ENCODE peak calls at places on chromosomes 11 and 22, in ten cellular contexts. One of them, this sample, is unnamed.
A peak's percentile ranks its signal among the peaks of the same experiment; 100 is the strongest.

GRCh38 chr11:92845390-92846185 is 123.9 kb upstream of the MTNR1B start:
- DNase-seq in effector memory CD4-positive, alpha-beta T cell: no peak
- DNase-seq in cardiac muscle cell: no peak
- DNase-seq in hepatocyte: no peak
- DNase-seq in substantia nigra: no peak
- DNase-seq in RWPE1: peak; percentile 24
- DNase-seq in heart left ventricle: no peak
- DNase-seq in Peyer's patch: no peak
- DNase-seq in IMR-90: no peak
- DNase-seq in CD4-positive, alpha-beta memory T cell: no peak
- DNase-seq in this sample: no peak

GRCh38 chr11:26741036-26741435 is 19.2 kb upstream of the SLC5A12 start:
- DNase-seq in effector memory CD4-positive, alpha-beta T cell: no peak
- DNase-seq in cardiac muscle cell: no peak
- DNase-seq in hepatocyte: no peak
- DNase-seq in substantia nigra: no peak
- DNase-seq in RWPE1: peak; percentile 5
- DNase-seq in heart left ventricle: no peak
- DNase-seq in Peyer's patch: no peak
- DNase-seq in IMR-90: no peak
- DNase-seq in CD4-positive, alpha-beta memory T cell: no peak
- DNase-seq in this sample: no peak

GRCh38 chr11:8732748-8733241 is 50.2 kb downstream of the RPL27A start:
- DNase-seq in effector memory CD4-positive, alpha-beta T cell: no peak
- DNase-seq in cardiac muscle cell: no peak
- DNase-seq in hepatocyte: no peak
- DNase-seq in substantia nigra: peak; percentile 17
- DNase-seq in RWPE1: no peak
- DNase-seq in heart left ventricle: peak; percentile 89
- DNase-seq in Peyer's patch: no peak
- DNase-seq in IMR-90: peak; percentile 80
- DNase-seq in CD4-positive, alpha-beta memory T cell: no peak
- DNase-seq in this sample: no peak

GRCh38 chr22:46514592-46515207 is 22.7 kb downstream of the CELSR1 start:
- DNase-seq in effector memory CD4-positive, alpha-beta T cell: no peak
- DNase-seq in cardiac muscle cell: no peak
- DNase-seq in hepatocyte: peak; percentile 9
- DNase-seq in substantia nigra: no peak
- DNase-seq in RWPE1: peak; percentile 92
- DNase-seq in heart left ventricle: no peak
- DNase-seq in Peyer's patch: no peak
- DNase-seq in IMR-90: peak; percentile 69
- DNase-seq in CD4-positive, alpha-beta memory T cell: no peak
- DNase-seq in this sample: no peak

GRCh38 chr22:49660321-49660720 is 167.4 kb downstream of the BRD1 start:
- DNase-seq in effector memory CD4-positive, alpha-beta T cell: no peak
- DNase-seq in cardiac muscle cell: no peak
- DNase-seq in hepatocyte: no peak
- DNase-seq in substantia nigra: no peak
- DNase-seq in RWPE1: no peak
- DNase-seq in heart left ventricle: no peak
- DNase-seq in Peyer's patch: no peak
- DNase-seq in IMR-90: no peak
- DNase-seq in CD4-positive, alpha-beta memory T cell: no peak
- DNase-seq in this sample: peak; percentile 27

GRCh38 chr11:110447897-110448522 is 18.3 kb downstream of the FDX1 start:
- DNase-seq in effector memory CD4-positive, alpha-beta T cell: no peak
- DNase-seq in cardiac muscle cell: no peak
- DNase-seq in hepatocyte: no peak
- DNase-seq in substantia nigra: no peak
- DNase-seq in RWPE1: no peak
- DNase-seq in heart left ventricle: no peak
- DNase-seq in Peyer's patch: no peak
- DNase-seq in IMR-90: no peak
- DNase-seq in CD4-positive, alpha-beta memory T cell: no peak
- DNase-seq in this sample: no peak

GRCh38 chr11:33444835-33445594 is 187.8 kb downstream of the HIPK3 start:
- DNase-seq in effector memory CD4-positive, alpha-beta T cell: no peak
- DNase-seq in cardiac muscle cell: no peak
- DNase-seq in hepatocyte: no peak
- DNase-seq in substantia nigra: no peak
- DNase-seq in RWPE1: no peak
- DNase-seq in heart left ventricle: no peak
- DNase-seq in Peyer's patch: no peak
- DNase-seq in IMR-90: peak; percentile 10
- DNase-seq in CD4-positive, alpha-beta memory T cell: no peak
- DNase-seq in this sample: no peak

GRCh38 chr22:22914726-22915669 is 27.4 kb downstream of the IGLL5 start:
- DNase-seq in effector memory CD4-positive, alpha-beta T cell: no peak
- DNase-seq in cardiac muscle cell: no peak
- DNase-seq in hepatocyte: no peak
- DNase-seq in substantia nigra: no peak
- DNase-seq in RWPE1: no peak
- DNase-seq in heart left ventricle: no peak
- DNase-seq in Peyer's patch: no peak
- DNase-seq in IMR-90: no peak
- DNase-seq in CD4-positive, alpha-beta memory T cell: no peak
- DNase-seq in this sample: no peak

GRCh38 chr22:37186997-37187522 is 987 bp downstream of the C1QTNF6 start:
- DNase-seq in effector memory CD4-positive, alpha-beta T cell: no peak
- DNase-seq in cardiac muscle cell: no peak
- DNase-seq in hepatocyte: no peak
- DNase-seq in substantia nigra: no peak
- DNase-seq in RWPE1: no peak
- DNase-seq in heart left ventricle: peak; percentile 24
- DNase-seq in Peyer's patch: peak; percentile 29
- DNase-seq in IMR-90: peak; percentile 9
- DNase-seq in CD4-positive, alpha-beta memory T cell: no peak
- DNase-seq in this sample: no peak

GRCh38 chr11:2575611-2576051 is 124.2 kb downstream of the KCNQ1OT1 start:
- DNase-seq in effector memory CD4-positive, alpha-beta T cell: no peak
- DNase-seq in cardiac muscle cell: no peak
- DNase-seq in hepatocyte: no peak
- DNase-seq in substantia nigra: no peak
- DNase-seq in RWPE1: no peak
- DNase-seq in heart left ventricle: peak; percentile 10
- DNase-seq in Peyer's patch: peak; percentile 77
- DNase-seq in IMR-90: no peak
- DNase-seq in CD4-positive, alpha-beta memory T cell: no peak
- DNase-seq in this sample: peak; percentile 66

GRCh38 chr11:77865805-77866204 is 44.9 kb downstream of the AAMDC start:
- DNase-seq in effector memory CD4-positive, alpha-beta T cell: no peak
- DNase-seq in cardiac muscle cell: no peak
- DNase-seq in hepatocyte: no peak
- DNase-seq in substantia nigra: no peak
- DNase-seq in RWPE1: no peak
- DNase-seq in heart left ventricle: no peak
- DNase-seq in Peyer's patch: no peak
- DNase-seq in IMR-90: peak; percentile 32
- DNase-seq in CD4-positive, alpha-beta memory T cell: no peak
- DNase-seq in this sample: no peak

GRCh38 chr11:70717961-70718595 is 319.7 kb downstream of the CTTN start:
- DNase-seq in effector memory CD4-positive, alpha-beta T cell: no peak
- DNase-seq in cardiac muscle cell: no peak
- DNase-seq in hepatocyte: no peak
- DNase-seq in substantia nigra: no peak
- DNase-seq in RWPE1: no peak
- DNase-seq in heart left ventricle: no peak
- DNase-seq in Peyer's patch: no peak
- DNase-seq in IMR-90: no peak
- DNase-seq in CD4-positive, alpha-beta memory T cell: no peak
- DNase-seq in this sample: no peak

GRCh38 chr22:49535527-49536125 is 292.0 kb downstream of the BRD1 start:
- DNase-seq in effector memory CD4-positive, alpha-beta T cell: no peak
- DNase-seq in cardiac muscle cell: no peak
- DNase-seq in hepatocyte: no peak
- DNase-seq in substantia nigra: no peak
- DNase-seq in RWPE1: no peak
- DNase-seq in heart left ventricle: no peak
- DNase-seq in Peyer's patch: peak; percentile 16
- DNase-seq in IMR-90: no peak
- DNase-seq in CD4-positive, alpha-beta memory T cell: no peak
- DNase-seq in this sample: peak; percentile 26

GRCh38 chr11:75802022-75802912 is 12.7 kb upstream of the UVRAG start:
- DNase-seq in effector memory CD4-positive, alpha-beta T cell: no peak
- DNase-seq in cardiac muscle cell: no peak
- DNase-seq in hepatocyte: no peak
- DNase-seq in substantia nigra: no peak
- DNase-seq in RWPE1: no peak
- DNase-seq in heart left ventricle: no peak
- DNase-seq in Peyer's patch: no peak
- DNase-seq in IMR-90: no peak
- DNase-seq in CD4-positive, alpha-beta memory T cell: no peak
- DNase-seq in this sample: peak; percentile 53

DNA sequence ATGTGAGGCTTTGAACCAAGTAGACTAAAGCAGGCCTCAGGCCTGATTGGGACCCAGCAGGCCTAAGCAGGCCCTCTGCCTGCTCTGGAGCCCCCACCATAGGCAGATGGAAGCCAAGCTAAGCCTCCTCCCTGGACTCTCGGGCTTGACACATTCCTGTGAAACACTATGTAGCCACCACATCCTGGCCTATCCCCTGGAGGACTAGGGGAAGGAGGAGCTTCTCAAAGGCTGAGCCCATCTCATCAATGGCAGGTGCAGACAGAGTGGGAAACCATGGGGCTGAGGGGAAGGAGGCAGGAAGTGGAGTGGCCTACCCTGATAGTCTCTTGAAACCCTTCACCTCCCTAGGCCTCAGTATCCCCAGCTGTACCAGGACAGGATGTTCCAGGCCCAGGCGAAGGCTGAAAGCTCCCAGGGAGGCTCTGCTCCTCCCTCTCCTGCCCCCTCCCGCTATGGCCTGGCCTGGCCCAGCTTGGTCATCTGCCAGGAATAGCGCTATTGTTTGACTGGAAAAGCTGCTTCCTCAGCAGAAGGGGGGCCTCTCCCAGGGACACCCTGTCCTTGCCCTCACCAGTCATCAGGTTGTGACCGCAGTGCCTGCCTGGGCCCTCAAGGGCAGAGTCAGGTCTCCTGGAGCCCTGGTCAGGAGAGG is 1.5 kb upstream of the CASTOR1 start:
- DNase-seq in effector memory CD4-positive, alpha-beta T cell: no peak
- DNase-seq in cardiac muscle cell: peak; percentile 61
- DNase-seq in hepatocyte: peak; percentile 79
- DNase-seq in substantia nigra: peak; percentile 59
- DNase-seq in RWPE1: peak; percentile 64
- DNase-seq in heart left ventricle: peak; percentile 92
- DNase-seq in Peyer's patch: peak; percentile 76
- DNase-seq in IMR-90: peak; percentile 48
- DNase-seq in CD4-positive, alpha-beta memory T cell: no peak
- DNase-seq in this sample: peak; percentile 94
- H3K27ac ChIP-seq in effector memory CD4-positive, alpha-beta T cell: peak overlapping the region; percentile 44
- H3K27ac ChIP-seq in cardiac muscle cell: peak overlapping the region; percentile 38
- H3K27ac ChIP-seq in hepatocyte: peak overlapping the region; percentile 79
- H3K27ac ChIP-seq in substantia nigra: peak overlapping the region; percentile 97
- H3K27ac ChIP-seq in RWPE1: peak overlapping the region; percentile 95
- H3K27ac ChIP-seq in heart left ventricle: peak overlapping the region; percentile 98
- H3K27ac ChIP-seq in Peyer's patch: peak overlapping the region; percentile 78
- H3K27ac ChIP-seq in IMR-90: no peak overlapping the region
- H3K27ac ChIP-seq in CD4-positive, alpha-beta memory T cell: peak overlapping the region; percentile 68
- H3K27ac ChIP-seq in this sample: peak overlapping the region; percentile 92

GRCh38 chr11:122175316-122175715 is 59.3 kb upstream of the BLID start:
- DNase-seq in effector memory CD4-positive, alpha-beta T cell: no peak
- DNase-seq in cardiac muscle cell: no peak
- DNase-seq in hepatocyte: no peak
- DNase-seq in substantia nigra: no peak
- DNase-seq in RWPE1: no peak
- DNase-seq in heart left ventricle: no peak
- DNase-seq in Peyer's patch: no peak
- DNase-seq in IMR-90: no peak
- DNase-seq in CD4-positive, alpha-beta memory T cell: no peak
- DNase-seq in this sample: no peak
- H3K27ac ChIP-seq in effector memory CD4-positive, alpha-beta T cell: no peak overlapping the region
- H3K27ac ChIP-seq in cardiac muscle cell: no peak overlapping the region
- H3K27ac ChIP-seq in hepatocyte: no peak overlapping the region
- H3K27ac ChIP-seq in substantia nigra: no peak overlapping the region
- H3K27ac ChIP-seq in RWPE1: no peak overlapping the region
- H3K27ac ChIP-seq in heart left ventricle: no peak overlapping the region
- H3K27ac ChIP-seq in Peyer's patch: no peak overlapping the region
- H3K27ac ChIP-seq in IMR-90: peak overlapping the region; percentile 89
- H3K27ac ChIP-seq in CD4-positive, alpha-beta memory T cell: no peak overlapping the region
- H3K27ac ChIP-seq in this sample: no peak overlapping the region

DNA sequence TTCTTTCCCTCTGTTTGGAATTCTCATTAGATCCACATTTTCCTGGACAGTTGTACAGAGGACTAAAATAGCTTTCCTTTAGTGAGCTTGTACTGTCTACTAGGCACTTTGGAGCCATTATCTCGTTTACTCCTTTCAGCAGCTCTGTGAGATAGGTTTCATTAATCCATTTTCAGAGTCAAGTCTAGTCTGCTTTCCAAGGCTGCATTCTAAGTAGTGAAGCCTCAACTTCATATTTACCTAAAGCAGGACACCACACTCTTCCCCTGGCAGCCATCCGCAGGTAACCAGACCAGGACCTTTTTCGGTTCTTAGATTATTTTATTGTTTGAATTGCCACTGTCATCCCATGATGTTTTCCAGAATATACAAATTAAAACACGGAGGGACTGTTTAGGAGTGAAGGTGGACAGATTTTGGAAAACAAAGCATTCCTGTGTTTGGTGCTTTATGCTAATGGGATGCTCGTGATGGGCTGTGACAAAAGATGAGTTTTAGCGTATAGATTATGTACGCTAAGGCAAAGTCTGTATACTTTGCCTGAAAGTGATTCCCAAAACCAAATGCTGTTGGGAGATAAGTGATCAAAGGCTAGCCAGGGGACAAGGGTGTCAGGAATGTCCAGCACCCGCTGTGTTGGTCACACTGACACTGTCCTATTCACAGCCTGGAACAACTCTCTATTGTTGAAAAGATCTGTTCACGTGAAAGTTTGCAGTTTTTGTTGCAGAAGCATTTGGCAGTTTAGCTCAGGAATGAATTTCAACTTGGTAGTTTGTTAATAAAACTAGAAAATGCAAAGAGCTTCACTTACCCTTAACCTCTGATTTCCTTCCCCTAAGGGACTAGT is 1.3 kb downstream of the JAM3 start:
- DNase-seq in effector memory CD4-positive, alpha-beta T cell: no peak
- DNase-seq in cardiac muscle cell: peak; percentile 49
- DNase-seq in hepatocyte: no peak
- DNase-seq in substantia nigra: no peak
- DNase-seq in RWPE1: no peak
- DNase-seq in heart left ventricle: no peak
- DNase-seq in Peyer's patch: no peak
- DNase-seq in IMR-90: no peak
- DNase-seq in CD4-positive, alpha-beta memory T cell: no peak
- DNase-seq in this sample: no peak
- H3K27ac ChIP-seq in effector memory CD4-positive, alpha-beta T cell: no peak overlapping the region
- H3K27ac ChIP-seq in cardiac muscle cell: peak overlapping the region; percentile 53
- H3K27ac ChIP-seq in hepatocyte: peak overlapping the region; percentile 80
- H3K27ac ChIP-seq in substantia nigra: peak overlapping the region; percentile 90
- H3K27ac ChIP-seq in RWPE1: no peak overlapping the region
- H3K27ac ChIP-seq in heart left ventricle: peak overlapping the region; percentile 67
- H3K27ac ChIP-seq in Peyer's patch: no peak overlapping the region
- H3K27ac ChIP-seq in IMR-90: no peak overlapping the region
- H3K27ac ChIP-seq in CD4-positive, alpha-beta memory T cell: no peak overlapping the region
- H3K27ac ChIP-seq in this sample: no peak overlapping the region

DNA sequence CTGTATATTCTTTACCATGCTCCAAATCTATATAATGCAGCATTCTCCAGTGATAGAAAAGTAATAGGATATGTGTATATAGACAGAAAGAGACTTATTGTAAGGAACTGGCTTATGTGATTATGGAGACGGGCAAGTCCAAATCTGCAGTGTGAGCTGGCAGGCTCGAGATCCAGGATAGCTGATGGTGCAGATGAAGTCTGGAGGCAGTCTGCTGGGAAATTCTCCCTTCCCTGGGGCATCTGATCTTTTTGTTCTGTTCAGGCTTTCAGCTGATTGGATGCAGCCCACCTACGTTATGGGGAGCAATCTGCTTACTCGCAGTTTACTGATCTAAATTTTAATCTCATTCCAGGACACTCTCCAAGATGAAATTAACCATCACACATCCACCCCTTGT is 73.2 kb downstream of the GRK3 start:
- DNase-seq in effector memory CD4-positive, alpha-beta T cell: no peak
- DNase-seq in cardiac muscle cell: no peak
- DNase-seq in hepatocyte: no peak
- DNase-seq in substantia nigra: no peak
- DNase-seq in RWPE1: no peak
- DNase-seq in heart left ventricle: no peak
- DNase-seq in Peyer's patch: no peak
- DNase-seq in IMR-90: no peak
- DNase-seq in CD4-positive, alpha-beta memory T cell: no peak
- DNase-seq in this sample: no peak
- H3K27ac ChIP-seq in effector memory CD4-positive, alpha-beta T cell: no peak overlapping the region
- H3K27ac ChIP-seq in cardiac muscle cell: no peak overlapping the region
- H3K27ac ChIP-seq in hepatocyte: no peak overlapping the region
- H3K27ac ChIP-seq in substantia nigra: no peak overlapping the region
- H3K27ac ChIP-seq in RWPE1: no peak overlapping the region
- H3K27ac ChIP-seq in heart left ventricle: no peak overlapping the region
- H3K27ac ChIP-seq in Peyer's patch: no peak overlapping the region
- H3K27ac ChIP-seq in IMR-90: no peak overlapping the region
- H3K27ac ChIP-seq in CD4-positive, alpha-beta memory T cell: no peak overlapping the region
- H3K27ac ChIP-seq in this sample: no peak overlapping the region